ENCODE peak calls at places on chromosomes 12 and 14, in nine cellular contexts. P is suprapubic skin; J is neuronal stem cell; C is caudate nucleus; K is CD8-positive, alpha-beta T cell; D is psoas muscle; H is A673; S is trophoblast cell; R is left ventricle myocardium inferior. I is an unnamed sample.

GRCh38 chr14:101761881-101762529 is 496 bp downstream of the PPP2R5C start:
- DNase-seq in P (no peak), J (peak; percentile 53), C (peak; percentile 48), K (peak; percentile 27), D (no peak), H (peak; percentile 11), S (no peak), R (peak; percentile 39), I (no peak)

GRCh38 chr12:82804601-82805000 is 117.9 kb downstream of the TMTC2 start:
- DNase-seq in P (no peak), J (no peak), C (no peak), K (no peak), D (no peak), H (no peak), S (no peak), R (no peak), I (no peak)

GRCh38 chr12:106114084-106115068 is 24.4 kb downstream of the NUAK1 start:
- DNase-seq in P (no peak), J (no peak), C (no peak), K (no peak), D (peak; percentile 68), H (no peak), S (no peak), R (no peak), I (no peak)

GRCh38 chr12:6790496-6791150 is 1.3 kb downstream of the CD4 start:
- DNase-seq in P (no peak), J (no peak), C (no peak), K (no peak), D (no peak), H (no peak), S (no peak), R (no peak), I (no peak)

GRCh38 chr12:30450226-30450625 is 245.4 kb downstream of the IPO8 start:
- DNase-seq in P (no peak), J (no peak), C (no peak), K (no peak), D (no peak), H (no peak), S (no peak), R (no peak), I (no peak)

GRCh38 chr14:21069388-21070082 is 569 bp upstream of the ARHGEF40 start:
- DNase-seq in P (no peak), J (peak; percentile 69), C (peak; percentile 39), K (no peak), D (no peak), H (peak; percentile 55), S (no peak), R (peak; percentile 61), I (peak; percentile 65)

GRCh38 chr14:97328743-97329142 is 531.6 kb downstream of the VRK1 start:
- DNase-seq in P (no peak), J (no peak), C (no peak), K (no peak), D (no peak), H (peak; percentile 5), S (no peak), R (no peak), I (no peak)

GRCh38 chr14:70188292-70188607 is 501 bp downstream of the SLC8A3 start:
- DNase-seq in P (no peak), J (no peak), C (peak; percentile 28), K (no peak), D (peak; percentile 78), H (no peak), S (no peak), R (no peak), I (no peak)

GRCh38 chr12:105013892-105014291 is 27.8 kb downstream of the NOPCHAP1 start:
- DNase-seq in P (no peak), J (no peak), C (no peak), K (no peak), D (no peak), H (peak; percentile 45), S (no peak), R (no peak), I (no peak)

GRCh38 chr12:14213542-14213941 is 151.9 kb upstream of the ATF7IP start:
- DNase-seq in P (no peak), J (no peak), C (no peak), K (no peak), D (no peak), H (no peak), S (no peak), R (no peak), I (no peak)

GRCh38 chr14:26328766-26329165 is 269.1 kb downstream of the NOVA1 start:
- DNase-seq in P (no peak), J (no peak), C (no peak), K (no peak), D (no peak), H (no peak), S (no peak), R (no peak), I (no peak)

GRCh38 chr14:89748004-89748403 is 206.5 kb downstream of the EFCAB11 start:
- DNase-seq in P (no peak), J (no peak), C (no peak), K (no peak), D (no peak), H (no peak), S (no peak), R (no peak), I (no peak)

GRCh38 chr12:63321373-63321772 is 170.4 kb upstream of the AVPR1A start:
- DNase-seq in P (no peak), J (no peak), C (no peak), K (no peak), D (no peak), H (no peak), S (no peak), R (no peak), I (no peak)

GRCh38 chr12:53192531-53193021 is 11.9 kb upstream of the CSAD start:
- DNase-seq in P (peak; percentile 77), J (no peak), C (no peak), K (no peak), D (no peak), H (no peak), S (no peak), R (no peak), I (no peak)

GRCh38 chr12:82673698-82674097 is 13.0 kb upstream of the TMTC2 start:
- DNase-seq in P (no peak), J (no peak), C (no peak), K (no peak), D (no peak), H (no peak), S (no peak), R (no peak), I (no peak)

GRCh38 chr12:126312457-126312856 is 1247.2 kb downstream of the AACS start:
- DNase-seq in P (no peak), J (no peak), C (no peak), K (no peak), D (no peak), H (no peak), S (no peak), R (no peak), I (no peak)

GRCh38 chr14:99657645-99658155 is 12.8 kb downstream of the HHIPL1 start:
- DNase-seq in P (no peak), J (no peak), C (no peak), K (no peak), D (no peak), H (no peak), S (no peak), R (no peak), I (no peak)

GRCh38 chr14:99660006-99660566 is 15.2 kb downstream of the HHIPL1 start:
- DNase-seq in P (no peak), J (no peak), C (no peak), K (no peak), D (no peak), H (no peak), S (no peak), R (no peak), I (no peak)

GRCh38 chr14:99656171-99656570 is 11.2 kb downstream of the HHIPL1 start:
- DNase-seq in P (no peak), J (no peak), C (no peak), K (no peak), D (no peak), H (no peak), S (no peak), R (no peak), I (no peak)

GRCh38 chr14:99659333-99659741 is 14.4 kb downstream of the HHIPL1 start:
- DNase-seq in P (no peak), J (no peak), C (no peak), K (no peak), D (no peak), H (no peak), S (no peak), R (no peak), I (no peak)

GRCh38 chr14:99658218-99658617 is 13.3 kb downstream of the HHIPL1 start:
- DNase-seq in P (no peak), J (no peak), C (no peak), K (no peak), D (no peak), H (no peak), S (no peak), R (no peak), I (no peak)
- H3K27ac ChIP-seq in P (no peak overlapping the region), J (no peak overlapping the region), C (no peak overlapping the region), K (no peak overlapping the region), D (no peak overlapping the region), H (no peak overlapping the region), S (no peak overlapping the region), R (no peak overlapping the region), I (no peak overlapping the region)

DNA sequence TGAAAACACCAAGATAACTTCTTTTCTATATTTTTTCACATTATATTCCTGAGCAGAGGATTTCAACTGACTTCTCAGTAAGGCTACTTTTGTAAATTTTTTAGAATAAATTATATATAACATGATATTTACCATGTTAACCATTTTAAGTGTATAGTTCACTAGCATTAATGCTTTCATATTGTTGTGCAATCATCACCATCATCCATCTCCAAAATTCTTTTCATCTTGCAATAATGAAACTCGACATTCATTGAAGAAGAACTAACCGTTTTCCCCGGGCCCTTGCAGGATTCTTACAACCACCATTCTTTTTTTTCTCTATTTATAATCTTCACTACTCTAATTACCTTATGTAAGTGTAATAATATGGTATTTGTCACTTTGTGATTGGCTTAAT is 1036.1 kb downstream of the LRFN5 start:
- DNase-seq in P (no peak), J (no peak), C (no peak), K (no peak), D (no peak), H (no peak), S (no peak), R (no peak), I (no peak)
- H3K27ac ChIP-seq in P (no peak overlapping the region), J (no peak overlapping the region), C (no peak overlapping the region), K (no peak overlapping the region), D (no peak overlapping the region), H (no peak overlapping the region), S (no peak overlapping the region), R (no peak overlapping the region), I (no peak overlapping the region)

GRCh38 chr12:109609256-109609821 is 35.7 kb downstream of the MVK start:
- DNase-seq in P (no peak), J (no peak), C (no peak), K (no peak), D (no peak), H (no peak), S (peak; percentile 52), R (no peak), I (no peak)
- H3K27ac ChIP-seq in P (no peak overlapping the region), J (no peak overlapping the region), C (no peak overlapping the region), K (no peak overlapping the region), D (no peak overlapping the region), H (no peak overlapping the region), S (no peak overlapping the region), R (no peak overlapping the region), I (no peak overlapping the region)

DNA sequence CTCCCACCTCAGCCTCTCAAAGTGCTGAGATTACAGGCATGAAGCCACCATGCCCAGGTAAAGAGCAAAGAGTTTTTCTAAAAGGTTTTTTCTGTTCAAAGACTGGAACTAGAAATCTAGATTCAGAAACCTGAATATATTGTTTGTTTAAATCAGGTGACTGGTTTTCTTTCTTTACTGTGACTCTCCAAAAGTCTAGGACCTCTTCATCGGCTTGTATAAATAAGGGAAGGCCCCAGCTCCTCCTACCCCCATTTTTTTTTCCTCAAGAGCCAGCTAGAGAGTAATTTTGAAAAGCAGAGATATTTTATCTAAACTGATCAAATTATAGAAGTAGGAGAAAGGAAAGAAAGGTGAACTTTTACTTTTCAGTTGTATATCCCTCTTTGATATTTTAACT is 48.0 kb downstream of the TMEM116 start:
- DNase-seq in P (no peak), J (no peak), C (no peak), K (no peak), D (no peak), H (no peak), S (no peak), R (no peak), I (no peak)
- H3K27ac ChIP-seq in P (no peak overlapping the region), J (no peak overlapping the region), C (no peak overlapping the region), K (no peak overlapping the region), D (no peak overlapping the region), H (no peak overlapping the region), S (no peak overlapping the region), R (no peak overlapping the region), I (no peak overlapping the region)